ENCODE peak calls at places on chromosomes 5 and 9, in four cellular contexts. W is HCT116, R is astrocyte, G is PC-9. A is an unnamed sample.

GRCh38 chr9:130421802-130422276 is 22.9 kb upstream of the ASS1 start:
- DNase-seq in W (no peak), R (peak), G (no peak), A (peak)

GRCh38 chr5:149586708-149587318 is 5.5 kb downstream of the ARHGEF37 start:
- DNase-seq in W (no peak), R (no peak), G (no peak), A (no peak)

GRCh38 chr5:40798012-40798855 is at the start of gene PRKAA1:
- DNase-seq in W (peak), R (peak), G (peak), A (peak)

GRCh38 chr9:96486351-96487029 is 36.5 kb downstream of the HABP4 start:
- DNase-seq in W (no peak), R (peak), G (peak), A (peak)

GRCh38 chr9:34985311-34985899 is 4.1 kb upstream of the DNAJB5 start:
- DNase-seq in W (peak), R (peak), G (peak), A (peak)

GRCh38 chr5:55324815-55325418 is 17.1 kb downstream of the MTREX start:
- DNase-seq in W (peak), R (peak), G (no peak), A (peak)

GRCh38 chr9:101463397-101463796 is 27.8 kb upstream of the ALDOB start:
- DNase-seq in W (no peak), R (peak), G (no peak), A (no peak)

GRCh38 chr5:109186759-109187158 is 223.0 kb downstream of the PJA2 start:
- DNase-seq in W (no peak), R (no peak), G (no peak), A (no peak)

GRCh38 chr5:103901885-103902284 is 339.3 kb upstream of the NUDT12 start:
- DNase-seq in W (no peak), R (no peak), G (no peak), A (no peak)

GRCh38 chr5:40619406-40619805 is 60.3 kb upstream of the PTGER4 start:
- DNase-seq in W (no peak), R (peak), G (no peak), A (no peak)

GRCh38 chr9:99197124-99197630 is 24.6 kb downstream of the ALG2 start:
- DNase-seq in W (no peak), R (no peak), G (no peak), A (no peak)

GRCh38 chr5:36656556-36656955 is 50.1 kb downstream of the SLC1A3 start:
- DNase-seq in W (no peak), R (no peak), G (no peak), A (no peak)

GRCh38 chr5:173232499-173233346 is 2.3 kb downstream of the NKX2-5 start:
- DNase-seq in W (no peak), R (no peak), G (no peak), A (no peak)
- TF ChIP-seq EZH2 in W (no peak), R (peak), G (no peak), A (no peak)

DNA sequence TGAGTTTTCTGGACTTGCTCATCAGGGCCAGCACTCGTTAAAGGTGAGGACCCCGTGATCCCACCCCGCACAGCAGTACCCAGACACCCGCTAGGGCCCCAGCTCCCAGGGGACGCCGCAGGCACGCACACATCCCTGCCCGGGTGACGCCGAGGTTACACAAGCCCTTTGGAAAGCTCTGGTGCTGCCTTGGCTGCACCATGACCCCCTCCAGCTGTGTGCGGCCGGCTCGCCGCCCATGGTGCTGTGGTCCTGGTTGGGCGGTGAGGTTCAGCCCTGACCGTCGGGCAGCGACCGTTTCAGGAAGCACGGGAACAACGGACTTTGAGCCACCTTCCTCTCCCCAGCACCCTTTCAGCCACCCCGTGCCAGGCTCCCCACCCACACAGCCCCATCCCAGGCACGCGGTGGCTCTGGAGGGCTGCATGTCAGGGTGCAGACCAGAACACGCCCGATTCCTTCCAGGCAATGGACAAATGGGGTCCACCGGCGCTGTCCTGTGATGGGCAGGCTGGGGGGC is 7.5 kb upstream of the SLC12A7 start:
- DNase-seq in W (no peak), R (no peak), G (no peak), A (no peak)
- H3K27ac ChIP-seq in W (no peak), R (no peak), G (no peak), A (no peak)

DNA sequence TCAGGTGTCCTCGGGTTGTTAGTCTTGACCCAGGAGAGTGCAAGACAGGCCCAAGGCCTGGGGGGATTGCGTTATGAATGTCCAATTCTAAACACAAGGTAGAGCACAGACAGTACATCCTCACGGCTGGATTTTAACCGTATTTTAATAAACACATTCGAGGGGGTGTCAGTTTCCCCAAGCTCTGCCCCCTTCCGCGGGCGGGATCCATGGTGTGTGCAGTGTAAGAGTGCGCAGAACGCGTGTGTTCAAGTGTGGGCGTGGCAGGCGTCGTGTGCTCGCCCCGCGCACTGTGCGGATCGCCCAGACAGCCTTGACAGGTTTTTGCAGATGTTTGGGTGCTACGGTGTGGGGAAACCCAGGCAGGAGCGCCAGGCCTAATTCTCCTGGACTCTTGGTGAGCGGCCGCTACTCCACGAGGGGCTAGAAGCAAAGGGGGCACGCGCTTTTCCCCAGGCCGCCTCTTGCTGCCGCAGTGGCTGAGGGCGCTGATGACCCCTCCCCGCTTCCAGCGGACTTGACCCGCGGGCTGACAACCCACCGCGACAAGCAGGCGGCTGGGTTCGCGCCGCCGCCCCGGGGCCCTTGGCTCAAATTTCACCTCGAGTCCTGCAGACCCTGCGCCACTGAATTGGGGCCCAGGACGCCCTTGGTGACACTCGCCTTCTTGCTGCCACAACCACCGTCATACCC is 6.0 kb upstream of the DMRT3 start:
- DNase-seq in W (no peak), R (no peak), G (no peak), A (no peak)
- TF ChIP-seq EZH2 in W (no peak), R (no peak), G (no peak), A (no peak)

GRCh38 chr9:16870606-16871357 is at the start of gene BNC2:
- DNase-seq in W (no peak), R (peak), G (no peak), A (peak)
- H3K27ac ChIP-seq in W (no peak), R (peak), G (no peak), A (no peak)

DNA sequence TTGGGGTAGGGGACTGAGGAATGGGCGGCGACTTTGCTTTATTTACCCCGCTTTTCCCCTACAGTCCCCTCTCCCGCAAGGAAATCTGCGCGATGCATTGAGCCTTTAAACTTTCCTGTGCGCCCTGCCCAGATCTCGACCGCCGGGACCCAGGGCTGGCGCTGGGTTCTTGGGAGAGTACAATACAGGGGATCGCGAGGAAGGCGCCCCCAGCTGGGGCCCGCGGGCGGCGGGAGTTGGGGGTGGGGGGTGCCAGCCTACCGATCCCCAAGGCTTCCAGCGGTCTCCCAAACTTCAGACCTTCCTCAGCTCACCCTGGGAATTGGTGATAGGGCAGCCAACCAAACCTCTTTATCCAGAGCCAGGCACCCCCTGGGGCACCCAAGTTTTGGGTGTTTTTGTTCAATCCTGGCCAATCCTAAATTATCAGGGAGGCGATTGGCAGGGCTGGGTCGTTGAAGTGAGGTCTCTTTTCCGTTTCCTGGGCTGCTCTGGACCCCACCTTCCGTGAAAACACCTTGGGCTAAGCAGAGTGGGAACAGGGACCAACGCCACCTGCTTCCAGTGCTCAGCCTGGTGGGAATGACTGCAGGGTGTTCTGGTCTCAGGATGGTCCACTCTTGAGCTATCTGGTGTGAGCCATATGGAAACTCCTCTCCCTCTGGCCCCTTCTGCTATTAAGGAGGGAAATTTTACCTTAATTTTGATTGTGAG is 51.4 kb upstream of the DAB2IP start:
- DNase-seq in W (no peak), R (no peak), G (no peak), A (no peak)
- TF ChIP-seq EZH2 in W (no peak), R (peak), G (no peak), A (peak)